ENCODE peak calls at places on chromosomes 1 and 21, in four cellular contexts. J is PC-9, F is ovary, Z is uterus. M is an unnamed sample.

GRCh38 chr1:220775238-220775853 is 11.4 kb upstream of the MTARC1 start:
- DNase-seq in J (peak), F (peak), Z (no peak), M (no peak)

GRCh38 chr1:183871142-183871541 is 66.2 kb downstream of the RGL1 start:
- DNase-seq in J (no peak), F (no peak), Z (peak), M (peak)

GRCh38 chr1:4088676-4089075 is 188.6 kb upstream of the C1orf174 start:
- DNase-seq in J (no peak), F (no peak), Z (no peak), M (no peak)

GRCh38 chr1:227487606-227488005 is 75.8 kb upstream of the ZNF678 start:
- DNase-seq in J (no peak), F (no peak), Z (no peak), M (no peak)

GRCh38 chr1:87961992-87962391 is 633.3 kb downstream of the LMO4 start:
- DNase-seq in J (no peak), F (no peak), Z (no peak), M (no peak)

GRCh38 chr1:65163193-65163805 is 15.3 kb downstream of the AK4 start:
- DNase-seq in J (no peak), F (no peak), Z (no peak), M (no peak)

GRCh38 chr1:85484264-85484663 is 19.3 kb upstream of the DDAH1 start:
- DNase-seq in J (no peak), F (no peak), Z (no peak), M (no peak)

GRCh38 chr1:199404191-199404590 is 623.3 kb upstream of the NR5A2 start:
- DNase-seq in J (no peak), F (no peak), Z (no peak), M (no peak)

GRCh38 chr1:169130683-169131082 is 24.2 kb downstream of the ATP1B1 start:
- DNase-seq in J (no peak), F (no peak), Z (no peak), M (no peak)

GRCh38 chr1:115748396-115749130 is 20.0 kb downstream of the CASQ2 start:
- DNase-seq in J (peak), F (no peak), Z (no peak), M (peak)

GRCh38 chr1:227437495-227438008 is 119.3 kb upstream of the CDC42BPA start:
- DNase-seq in J (no peak), F (no peak), Z (no peak), M (no peak)

GRCh38 chr1:94285026-94285654 is 47.8 kb upstream of the ARHGAP29 start:
- DNase-seq in J (no peak), F (no peak), Z (no peak), M (no peak)

GRCh38 chr1:197899037-197899436 is 3.4 kb upstream of the C1orf53 start:
- DNase-seq in J (no peak), F (no peak), Z (no peak), M (no peak)

GRCh38 chr1:215958836-215959235 is 391.7 kb downstream of the KCTD3 start:
- DNase-seq in J (no peak), F (no peak), Z (no peak), M (no peak)

GRCh38 chr1:198064181-198064580 is 92.6 kb upstream of the NEK7 start:
- DNase-seq in J (no peak), F (no peak), Z (no peak), M (peak)

GRCh38 chr1:68207129-68207689 is 25.1 kb downstream of the WLS start:
- DNase-seq in J (no peak), F (no peak), Z (no peak), M (no peak)

GRCh38 chr1:17577907-17578297 is 38.4 kb downstream of the ARHGEF10L start:
- DNase-seq in J (no peak), F (no peak), Z (no peak), M (no peak)

GRCh38 chr21:25428537-25428936 is 178.7 kb downstream of the MRPL39 start:
- DNase-seq in J (no peak), F (no peak), Z (no peak), M (no peak)

GRCh38 chr1:212108981-212109380 is 73.4 kb downstream of the DTL start:
- DNase-seq in J (no peak), F (no peak), Z (no peak), M (no peak)

GRCh38 chr1:216005916-216006315 is 417.3 kb downstream of the USH2A start:
- DNase-seq in J (no peak), F (no peak), Z (no peak), M (no peak)

GRCh38 chr1:201466492-201466891 is 2.5 kb downstream of the PHLDA3 start:
- DNase-seq in J (peak), F (no peak), Z (no peak), M (no peak)

GRCh38 chr1:77319036-77319705 is 37.4 kb downstream of the AK5 start:
- DNase-seq in J (no peak), F (no peak), Z (no peak), M (no peak)

GRCh38 chr1:207867136-207868081 is 43.5 kb downstream of the CD34 start:
- DNase-seq in J (no peak), F (peak), Z (no peak), M (no peak)

GRCh38 chr1:234486858-234487830 is 8.2 kb upstream of the TARBP1 start:
- DNase-seq in J (peak), F (peak), Z (peak), M (no peak)

GRCh38 chr1:220511183-220511582 is 16.8 kb upstream of the MARK1 start:
- DNase-seq in J (peak), F (no peak), Z (no peak), M (peak)

GRCh38 chr1:223110963-223111362 is 32.1 kb downstream of the TLR5 start:
- DNase-seq in J (no peak), F (no peak), Z (no peak), M (no peak)

GRCh38 chr1:172582889-172583288 is 49.9 kb downstream of the SUCO start:
- DNase-seq in J (no peak), F (no peak), Z (no peak), M (no peak)

GRCh38 chr1:6059866-6060265 is 14.2 kb downstream of the KCNAB2 start:
- DNase-seq in J (peak), F (no peak), Z (no peak), M (no peak)

GRCh38 chr1:207798847-207799246 is 47.0 kb downstream of the CD46 start:
- DNase-seq in J (no peak), F (no peak), Z (no peak), M (no peak)

GRCh38 chr1:5947978-5948680 is 44.1 kb downstream of the NPHP4 start:
- DNase-seq in J (no peak), F (peak), Z (no peak), M (no peak)

GRCh38 chr1:163774390-163774789 is 452.6 kb downstream of the NUF2 start:
- DNase-seq in J (no peak), F (no peak), Z (peak), M (no peak)

GRCh38 chr1:20602851-20603450 is 14.1 kb downstream of the CDA start:
- DNase-seq in J (no peak), F (no peak), Z (no peak), M (peak)

GRCh38 chr21:34935452-34935851 is 113.7 kb downstream of the RUNX1 start:
- DNase-seq in J (no peak), F (no peak), Z (no peak), M (no peak)

GRCh38 chr1:57632401-57632800 is 208.5 kb upstream of the DAB1 start:
- DNase-seq in J (no peak), F (no peak), Z (no peak), M (peak)

GRCh38 chr1:117093091-117093534 is 28.4 kb downstream of the TRIM45 start:
- DNase-seq in J (peak), F (peak), Z (peak), M (peak)

GRCh38 chr1:236416165-236416564 is 22.1 kb downstream of the EDARADD start:
- DNase-seq in J (no peak), F (no peak), Z (no peak), M (no peak)

GRCh38 chr1:217322834-217323233 is 308.1 kb downstream of the GPATCH2 start:
- DNase-seq in J (no peak), F (no peak), Z (no peak), M (no peak)

GRCh38 chr1:66725885-66726665 is 26.2 kb upstream of the DYNLT5 start:
- DNase-seq in J (peak), F (peak), Z (peak), M (peak)

GRCh38 chr1:39395357-39395831 is 96.0 kb upstream of the BMP8A start:
- DNase-seq in J (peak), F (no peak), Z (no peak), M (peak)
- H3K27ac ChIP-seq in J (peak), F (no peak), Z (peak), M (peak)

GRCh38 chr1:159999204-159999603 is 32.6 kb downstream of the PIGM start:
- DNase-seq in J (peak), F (no peak), Z (no peak), M (no peak)
- H3K27ac ChIP-seq in J (peak), F (no peak), Z (no peak), M (no peak)

GRCh38 chr21:43864806-43865470 is at the start of gene AGPAT3:
- DNase-seq in J (no peak), F (no peak), Z (no peak), M (no peak)

GRCh38 chr21:43867332-43867703 is 2.3 kb downstream of the AGPAT3 start:
- DNase-seq in J (no peak), F (no peak), Z (no peak), M (no peak)

GRCh38 chr21:43866659-43867331 is 1.8 kb downstream of the AGPAT3 start:
- DNase-seq in J (no peak), F (no peak), Z (no peak), M (no peak)

GRCh38 chr21:43865471-43866181 is 603 bp downstream of the AGPAT3 start:
- DNase-seq in J (peak), F (peak), Z (peak), M (no peak)

DNA sequence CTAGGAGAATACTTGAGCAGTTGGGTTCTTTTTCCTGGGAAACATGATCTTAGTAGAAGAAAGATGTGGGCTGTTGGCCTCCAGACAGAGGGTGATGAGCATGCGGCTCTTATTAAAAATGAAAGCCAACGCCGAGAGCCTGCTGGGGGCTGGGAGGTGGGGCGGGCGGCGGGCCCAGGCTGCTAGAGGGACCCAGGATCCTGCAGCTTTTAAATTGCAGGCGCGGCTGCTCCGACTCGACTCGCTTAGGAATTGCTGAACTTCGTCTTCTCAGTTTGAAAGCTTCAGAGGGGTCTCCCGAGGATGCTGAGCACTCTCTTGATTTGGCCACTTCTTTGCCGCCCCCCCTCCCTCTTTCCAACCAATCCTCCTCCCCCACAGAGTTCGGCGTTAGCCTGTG is 1.2 kb downstream of the AGPAT3 start:
- DNase-seq in J (no peak), F (peak), Z (peak), M (no peak)
- H3K27ac ChIP-seq in J (no peak), F (peak), Z (peak), M (peak)

DNA sequence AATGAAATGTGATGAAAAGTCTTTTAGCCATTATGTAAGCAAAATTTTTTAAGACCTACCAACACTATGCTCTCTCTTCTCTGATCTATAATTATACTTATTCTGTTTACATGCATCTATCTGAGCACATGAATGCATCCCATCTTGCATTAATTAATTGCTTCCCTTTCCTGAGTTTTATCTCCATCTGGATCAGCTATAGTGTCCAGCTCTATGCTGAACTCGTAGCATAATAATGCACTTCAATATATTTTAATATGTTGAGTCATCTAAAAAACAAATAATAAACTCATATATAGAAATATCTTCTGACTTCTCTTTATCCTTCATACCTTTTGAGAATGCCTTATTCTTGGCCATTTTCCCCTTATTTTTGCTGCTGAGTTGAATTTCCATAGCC is 1097.8 kb downstream of the TTLL7 start:
- DNase-seq in J (no peak), F (no peak), Z (no peak), M (no peak)
- H3K27ac ChIP-seq in J (no peak), F (no peak), Z (no peak), M (no peak)

DNA sequence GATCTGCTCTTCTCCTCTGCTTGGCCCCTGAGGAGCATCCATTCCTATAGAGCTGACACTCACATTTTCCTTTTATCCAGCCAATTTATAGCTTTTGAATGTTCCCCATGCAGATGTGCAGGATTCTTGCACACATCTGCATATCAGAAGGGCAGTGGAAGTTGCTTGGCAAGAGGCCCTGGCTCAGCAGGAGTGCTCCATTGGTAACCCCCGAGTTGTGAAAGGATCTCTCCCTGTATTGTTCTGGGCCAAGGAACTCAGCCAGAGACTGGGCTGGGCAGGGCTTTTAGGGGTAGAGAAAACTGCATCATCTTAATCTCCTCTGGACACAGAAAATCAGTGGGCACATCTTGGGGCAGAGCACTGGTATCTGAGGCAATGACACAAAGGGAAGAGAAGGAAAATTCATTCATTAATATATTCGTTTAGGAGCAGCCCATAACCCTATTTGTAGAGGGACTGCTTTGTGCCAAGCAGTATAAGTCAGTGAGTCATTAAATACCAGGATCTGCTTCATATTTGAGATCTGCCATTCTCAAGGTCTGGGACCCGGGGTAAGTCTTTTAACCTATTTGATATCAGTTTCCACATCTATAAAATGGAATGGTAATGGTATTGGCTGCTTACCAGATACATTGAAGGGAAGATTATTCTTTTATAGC is 31.0 kb upstream of the BEND5 start:
- DNase-seq in J (no peak), F (no peak), Z (no peak), M (no peak)
- H3K27ac ChIP-seq in J (no peak), F (no peak), Z (no peak), M (no peak)

GRCh38 chr1:24103879-24104278 is 8.1 kb downstream of the MYOM3 start:
- DNase-seq in J (no peak), F (no peak), Z (no peak), M (no peak)
- H3K27ac ChIP-seq in J (no peak), F (no peak), Z (no peak), M (no peak)

GRCh38 chr1:27513958-27514357 is 24.0 kb upstream of the WASF2 start:
- DNase-seq in J (no peak), F (no peak), Z (no peak), M (no peak)
- H3K27ac ChIP-seq in J (no peak), F (no peak), Z (no peak), M (no peak)

GRCh38 chr1:178291166-178291565 is 197.3 kb downstream of the RASAL2 start:
- DNase-seq in J (no peak), F (no peak), Z (no peak), M (no peak)

GRCh38 chr1:178300350-178300699 is 196.4 kb downstream of the CLEC20A start:
- DNase-seq in J (no peak), F (no peak), Z (no peak), M (no peak)

GRCh38 chr1:178294654-178295053 is 200.8 kb downstream of the RASAL2 start:
- DNase-seq in J (no peak), F (no peak), Z (no peak), M (no peak)
- H3K27ac ChIP-seq in J (no peak), F (no peak), Z (no peak), M (no peak)

GRCh38 chr21:31038376-31038775 is at the start of gene KRTAP19-8:
- DNase-seq in J (no peak), F (no peak), Z (no peak), M (no peak)

GRCh38 chr21:31041295-31042079 is 3.2 kb upstream of the KRTAP19-8 start:
- DNase-seq in J (no peak), F (no peak), Z (no peak), M (no peak)

GRCh38 chr21:31043495-31043894 is 5.2 kb upstream of the KRTAP19-8 start:
- DNase-seq in J (no peak), F (no peak), Z (no peak), M (no peak)

GRCh38 chr21:31045841-31046240 is 7.6 kb upstream of the KRTAP19-8 start:
- DNase-seq in J (no peak), F (no peak), Z (no peak), M (no peak)

DNA sequence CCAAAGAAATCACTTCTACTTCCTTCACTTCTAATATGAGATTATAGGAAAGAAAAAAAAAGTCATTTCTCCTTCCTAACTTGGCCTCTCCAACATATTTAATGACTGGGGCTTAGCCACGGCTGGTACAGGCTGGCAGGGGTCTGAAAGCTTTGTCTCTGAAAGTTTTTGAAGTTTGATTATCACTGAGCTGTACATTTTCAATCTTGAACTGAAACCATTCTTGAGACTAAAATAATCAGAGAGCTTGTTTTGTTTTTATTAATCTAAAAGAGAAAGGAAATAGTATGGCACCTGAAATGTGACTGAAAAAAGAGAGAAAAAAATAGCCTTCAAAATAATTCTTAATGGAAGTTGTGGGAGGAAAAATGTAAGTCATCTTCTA is 3.8 kb upstream of the KRTAP19-8 start:
- DNase-seq in J (no peak), F (no peak), Z (no peak), M (no peak)
- H3K27ac ChIP-seq in J (no peak), F (no peak), Z (no peak), M (no peak)

GRCh38 chr1:83929184-83929583 is 69.7 kb downstream of the TTLL7 start:
- DNase-seq in J (no peak), F (no peak), Z (no peak), M (peak)
- H3K27ac ChIP-seq in J (no peak), F (no peak), Z (no peak), M (no peak)

M was measured in epithelial cell of prostate.